ENCODE peak calls at places on chromosomes 6 and 20, in seven cellular contexts. X is stimulated activated CD8-positive, alpha-beta memory T cell treated with anti-CD3 and anti-CD28 coated beads, Interleukin-2, amount 100 ng/mL, for 48 hours; P is left cardiac atrium; M is prostate gland; J is NCI-H1092; D is activated T-cell treated with anti-CD3 and anti-CD28 coated beads, Interleukin-2, amount 50 U/mL, for 72 hours; Q is neural progenitor cell. N is an unnamed sample.

GRCh38 chr6:56866917-56867522 is 87.9 kb upstream of the BEND6 start:
- DNase-seq in X (no peak), P (no peak), J (no peak), D (no peak), M (no peak), Q (no peak), N (no peak)

GRCh38 chr6:2110504-2110903 is 134.9 kb downstream of the GMDS start:
- DNase-seq in J (no peak), M (no peak), D (no peak), X (no peak), P (no peak), Q (no peak), N (no peak)

GRCh38 chr6:45212976-45213375 is 115.2 kb upstream of the RUNX2 start:
- DNase-seq in J (no peak), P (no peak), Q (peak), M (no peak), X (no peak), D (peak), N (no peak)

GRCh38 chr6:135331002-135331401 is 149.9 kb downstream of the MYB start:
- DNase-seq in J (no peak), X (no peak), D (no peak), Q (no peak), M (no peak), P (no peak), N (no peak)

GRCh38 chr20:840503-840857 is 7.0 kb downstream of the FAM110A start:
- DNase-seq in M (no peak), J (no peak), Q (no peak), D (no peak), X (no peak), P (no peak), N (no peak)

GRCh38 chr6:14876778-14877613 is 368.9 kb upstream of the JARID2 start:
- DNase-seq in Q (no peak), J (no peak), M (no peak), X (no peak), P (no peak), D (peak), N (no peak)

GRCh38 chr6:170068496-170068895 is 222.4 kb downstream of the DLL1 start:
- DNase-seq in X (no peak), D (no peak), J (no peak), Q (no peak), M (no peak), P (no peak), N (no peak)

GRCh38 chr20:34268851-34269668 is 27.8 kb downstream of the ASIP start:
- DNase-seq in M (peak), P (peak), X (no peak), J (no peak), D (peak), Q (peak), N (peak)

GRCh38 chr6:11975353-11975977 is 36.6 kb upstream of the HIVEP1 start:
- DNase-seq in Q (no peak), P (no peak), M (peak), J (no peak), D (peak), X (peak), N (peak)

GRCh38 chr6:152371775-152372174 is 265.4 kb downstream of the SYNE1 start:
- DNase-seq in M (no peak), Q (no peak), P (no peak), X (no peak), J (no peak), D (no peak), N (no peak)

GRCh38 chr6:79778794-79779193 is 147.7 kb downstream of the SH3BGRL2 start:
- DNase-seq in X (no peak), J (no peak), M (no peak), D (no peak), Q (no peak), P (no peak), N (no peak)

GRCh38 chr6:43990275-43990626 is 137.0 kb downstream of the MRPL14 start:
- DNase-seq in Q (no peak), J (no peak), M (no peak), X (no peak), P (peak), D (no peak), N (peak)

GRCh38 chr20:64121586-64121985 is 14.2 kb upstream of the NPBWR2 start:
- DNase-seq in M (no peak), J (no peak), D (no peak), Q (no peak), X (no peak), P (peak), N (peak)

GRCh38 chr20:21048841-21049273 is 57.3 kb downstream of the LINC00237 start:
- DNase-seq in P (peak), M (no peak), Q (peak), D (peak), J (no peak), X (peak), N (peak)

GRCh38 chr6:79947191-79948173 is at the start of gene ELOVL4:
- DNase-seq in J (peak), M (peak), Q (peak), X (peak), D (peak), P (peak), N (peak)

GRCh38 chr6:31267504-31268371 is 4.2 kb downstream of the HLA-C start:
- DNase-seq in J (no peak), D (no peak), Q (no peak), X (no peak), M (no peak), P (no peak), N (no peak)

GRCh38 chr6:17583811-17584210 is 16.3 kb upstream of the FAM8A1 start:
- DNase-seq in Q (no peak), D (no peak), X (no peak), P (peak), M (no peak), J (no peak), N (no peak)